ENCODE peak calls at places on chromosomes 16 and 17, in seven cellular contexts. A, N, R, F, Q, G and Y are unnamed samples.

GRCh38 chr17:29042679-29043538 is at the start of gene PIPOX:
- DNase-seq in R (no peak), G (no peak), A (no peak), Q (no peak), N (peak), F (no peak), Y (peak)

GRCh38 chr17:57603541-57603940 is 141.6 kb downstream of the CCDC182 start:
- DNase-seq in Q (no peak), F (no peak), R (no peak), N (no peak), G (no peak), A (no peak), Y (no peak)

GRCh38 chr17:7438050-7438614 is 1.2 kb upstream of the FGF11 start:
- DNase-seq in G (no peak), F (peak), A (no peak), Q (peak), N (peak), R (peak), Y (peak)

GRCh38 chr17:57114085-57114673 is 29.1 kb downstream of the AKAP1 start:
- DNase-seq in N (no peak), Q (peak), R (peak), G (peak), A (peak), F (peak), Y (peak)

GRCh38 chr17:8656693-8657092 is 26.2 kb upstream of the MYH10 start:
- DNase-seq in A (no peak), Q (no peak), R (no peak), N (no peak), G (no peak), F (no peak), Y (no peak)

GRCh38 chr16:85168732-85169256 is 56.5 kb upstream of the CIBAR2 start:
- DNase-seq in A (peak), N (no peak), R (no peak), G (no peak), Q (no peak), F (peak), Y (peak)

GRCh38 chr16:12500771-12501170 is 302.9 kb downstream of the CPPED1 start:
- DNase-seq in N (no peak), Q (no peak), R (no peak), A (no peak), G (no peak), F (peak), Y (no peak)

GRCh38 chr16:85580684-85581083 is 32.4 kb upstream of the GSE1 start:
- DNase-seq in G (no peak), A (no peak), R (no peak), Q (no peak), N (no peak), F (no peak), Y (no peak)

GRCh38 chr16:89115216-89115949 is 21.7 kb downstream of the ACSF3 start:
- DNase-seq in F (peak), Q (peak), R (peak), G (peak), A (no peak), N (peak), Y (peak)

GRCh38 chr16:66326995-66327513 is 39.4 kb upstream of the CDH5 start:
- DNase-seq in R (no peak), F (no peak), A (no peak), N (peak), G (no peak), Q (no peak), Y (peak)

GRCh38 chr16:1706386-1707192 is 594 bp downstream of the MAPK8IP3 start:
- DNase-seq in N (peak), R (peak), A (peak), F (no peak), G (no peak), Q (peak), Y (no peak)

GRCh38 chr16:29779474-29779873 is 1.4 kb downstream of the ZG16 start:
- DNase-seq in F (no peak), G (no peak), R (no peak), Q (no peak), N (no peak), A (no peak), Y (no peak)

GRCh38 chr17:39212841-39213480 is 12.8 kb downstream of the STAC2 start:
- DNase-seq in F (no peak), A (no peak), R (no peak), Q (no peak), G (no peak), N (no peak), Y (no peak)

GRCh38 chr16:4386452-4386813 is 14.8 kb downstream of the VASN start:
- DNase-seq in F (peak), Q (no peak), R (no peak), A (no peak), N (no peak), G (no peak), Y (no peak)